ENCODE peak calls at places on chromosomes 11 and 22, in six cellular contexts. E, C, H, M, X and B are unnamed samples.
A peak's percentile ranks its signal among the peaks of the same experiment; 100 is the strongest.

GRCh38 chr11:63817758-63818498 is 4.7 kb downstream of the SPINDOC start:
- DNase-seq in X (no peak), C (no peak), M (no peak), E (no peak), H (no peak), B (no peak)

GRCh38 chr11:11635456-11635855 is 13.7 kb upstream of the GALNT18 start:
- DNase-seq in E (no peak), X (no peak), C (no peak), M (no peak), H (no peak), B (no peak)

GRCh38 chr11:1556278-1557167 is 15.5 kb downstream of the DUSP8 start:
- DNase-seq in M (no peak), H (no peak), E (no peak), X (no peak), C (no peak), B (no peak)

GRCh38 chr11:68338041-68338800 is 25.8 kb downstream of the LRP5 start:
- DNase-seq in C (no peak), X (peak; percentile 55), H (no peak), E (no peak), M (no peak), B (peak; percentile 42)

GRCh38 chr22:50519151-50519550 is 6.2 kb downstream of the SCO2 start:
- DNase-seq in H (no peak), C (no peak), E (no peak), X (no peak), M (no peak), B (no peak)

GRCh38 chr11:107858217-107859070 is at the start of gene SLC35F2:
- DNase-seq in E (peak; percentile 60), M (peak; percentile 91), C (peak; percentile 66), X (peak; percentile 42), H (peak; percentile 67), B (no peak)

GRCh38 chr11:82682003-82682751 is 51.5 kb downstream of the FAM181B start:
- DNase-seq in E (no peak), H (peak; percentile 25), M (peak; percentile 82), X (peak; percentile 49), C (no peak), B (no peak)

GRCh38 chr11:73961321-73961720 is 10.5 kb downstream of the DNAJB13 start:
- DNase-seq in E (no peak), X (no peak), H (no peak), C (no peak), M (peak; percentile 55), B (no peak)

GRCh38 chr11:106399624-106400023 is 322.2 kb downstream of the AASDHPPT start:
- DNase-seq in X (no peak), H (no peak), C (no peak), M (no peak), E (no peak), B (no peak)
- H3K27ac ChIP-seq in X (peak overlapping the region; percentile 95), H (no peak overlapping the region), C (no peak overlapping the region), M (peak overlapping the region; percentile 75), E (no peak overlapping the region), B (no peak overlapping the region)

GRCh38 chr11:117315285-117316196 is 515 bp downstream of the BACE1 start:
- DNase-seq in E (no peak), M (no peak), C (no peak), X (no peak), H (no peak), B (no peak)

GRCh38 chr11:117318738-117319137 is 2.7 kb upstream of the BACE1 start:
- DNase-seq in M (no peak), H (no peak), C (no peak), X (no peak), E (no peak), B (no peak)

GRCh38 chr11:117314840-117315239 is 1.2 kb downstream of the BACE1 start:
- DNase-seq in C (no peak), E (no peak), M (no peak), X (no peak), H (peak; percentile 51), B (no peak)

GRCh38 chr11:117313828-117314768 is 2.0 kb downstream of the BACE1 start:
- DNase-seq in M (peak; percentile 49), E (no peak), H (no peak), X (no peak), C (no peak), B (no peak)

GRCh38 chr11:117316197-117316961 is at the start of gene BACE1:
- DNase-seq in E (peak; percentile 83), H (peak; percentile 90), C (peak; percentile 88), X (peak; percentile 67), M (peak; percentile 55), B (peak; percentile 67)
- TF ChIP-seq CTCF in E (peak; percentile 24), H (peak; percentile 53), C (no peak), X (peak; percentile 72), M (peak; percentile 38), B (no peak)

DNA sequence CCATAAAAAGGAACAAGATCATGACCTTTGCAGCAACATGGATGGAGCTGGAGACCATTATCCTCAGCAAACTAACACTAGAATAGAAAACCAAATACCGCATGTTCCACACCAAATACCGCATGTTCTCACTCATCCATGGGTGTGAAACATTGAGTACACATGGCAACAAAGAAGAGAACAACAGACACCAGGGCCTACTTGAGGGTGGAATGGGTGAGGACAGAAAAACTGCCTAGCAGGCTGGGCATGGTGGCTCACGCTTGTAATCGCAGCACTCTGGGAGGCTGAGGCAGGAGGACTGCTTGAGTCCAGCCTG is 12.3 kb downstream of the EHD1 start:
- DNase-seq in C (no peak), E (no peak), M (no peak), X (no peak), H (no peak), B (no peak)
- H3K27ac ChIP-seq in C (peak overlapping the region; percentile 3), E (peak overlapping the region; percentile 94), M (peak overlapping the region; percentile 24), X (peak overlapping the region; percentile 83), H (no peak overlapping the region), B (peak overlapping the region; percentile 93)

DNA sequence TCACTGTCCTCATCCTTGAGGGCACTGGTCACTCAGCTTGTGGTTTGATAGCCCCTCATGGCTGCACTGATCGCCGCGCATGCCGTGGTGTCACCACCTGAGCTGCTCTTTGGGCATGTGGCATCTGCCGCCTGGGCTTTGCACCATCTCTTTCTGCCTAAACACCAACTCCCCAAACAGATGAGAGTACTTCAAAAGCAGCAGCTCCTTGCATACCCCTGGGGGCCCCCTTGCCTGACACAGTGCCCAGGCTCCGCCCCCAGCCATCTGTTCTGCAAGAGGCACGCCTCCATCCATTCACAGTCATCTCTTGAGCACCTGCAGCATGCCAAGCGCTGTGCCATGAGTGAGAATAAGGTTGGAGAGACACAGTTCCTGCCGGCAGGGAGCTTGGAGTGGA is 104.5 kb upstream of the B3GAT1 start:
- DNase-seq in X (no peak), M (no peak), H (no peak), C (no peak), E (no peak), B (no peak)
- TF ChIP-seq CTCF in X (no peak), M (no peak), H (no peak), C (no peak), E (no peak), B (no peak)

GRCh38 chr11:116885951-116886629 is 48.7 kb upstream of the APOA1 start:
- DNase-seq in C (no peak), X (no peak), E (no peak), H (peak; percentile 51), M (no peak), B (no peak)
- H3K27ac ChIP-seq in C (no peak overlapping the region), X (no peak overlapping the region), E (no peak overlapping the region), H (peak overlapping the region; percentile 28), M (no peak overlapping the region), B (no peak overlapping the region)

DNA sequence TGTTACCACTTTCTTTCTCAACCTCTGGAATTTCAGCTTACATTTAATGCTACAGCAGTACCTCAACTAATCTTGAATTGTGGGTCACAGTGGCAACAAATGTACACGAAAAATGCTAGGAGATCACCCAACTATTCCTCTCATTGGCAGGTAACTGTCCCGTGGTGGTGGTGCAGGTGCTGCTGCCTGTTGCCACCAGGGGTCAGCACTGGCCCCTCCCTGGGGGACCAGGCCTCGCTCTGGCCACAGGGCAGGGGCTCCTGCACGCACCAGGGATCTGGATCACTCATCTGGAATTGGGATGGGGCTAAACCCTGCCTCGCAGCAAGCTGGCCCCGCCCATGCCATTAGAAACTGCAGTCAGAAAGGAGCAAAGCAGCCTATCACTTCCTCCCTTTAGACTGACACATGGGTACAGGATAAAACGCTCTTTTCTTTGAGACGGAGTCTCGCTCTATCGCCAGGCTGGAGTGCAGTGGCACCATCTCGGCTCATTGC is 6.9 kb upstream of the POLDIP3 start:
- DNase-seq in H (peak; percentile 63), C (peak; percentile 68), X (peak; percentile 37), M (no peak), E (peak; percentile 78), B (peak; percentile 79)
- TF ChIP-seq CTCF in H (peak; percentile 81), C (peak; percentile 62), X (peak; percentile 97), M (peak; percentile 92), E (peak; percentile 83), B (peak; percentile 94)

DNA sequence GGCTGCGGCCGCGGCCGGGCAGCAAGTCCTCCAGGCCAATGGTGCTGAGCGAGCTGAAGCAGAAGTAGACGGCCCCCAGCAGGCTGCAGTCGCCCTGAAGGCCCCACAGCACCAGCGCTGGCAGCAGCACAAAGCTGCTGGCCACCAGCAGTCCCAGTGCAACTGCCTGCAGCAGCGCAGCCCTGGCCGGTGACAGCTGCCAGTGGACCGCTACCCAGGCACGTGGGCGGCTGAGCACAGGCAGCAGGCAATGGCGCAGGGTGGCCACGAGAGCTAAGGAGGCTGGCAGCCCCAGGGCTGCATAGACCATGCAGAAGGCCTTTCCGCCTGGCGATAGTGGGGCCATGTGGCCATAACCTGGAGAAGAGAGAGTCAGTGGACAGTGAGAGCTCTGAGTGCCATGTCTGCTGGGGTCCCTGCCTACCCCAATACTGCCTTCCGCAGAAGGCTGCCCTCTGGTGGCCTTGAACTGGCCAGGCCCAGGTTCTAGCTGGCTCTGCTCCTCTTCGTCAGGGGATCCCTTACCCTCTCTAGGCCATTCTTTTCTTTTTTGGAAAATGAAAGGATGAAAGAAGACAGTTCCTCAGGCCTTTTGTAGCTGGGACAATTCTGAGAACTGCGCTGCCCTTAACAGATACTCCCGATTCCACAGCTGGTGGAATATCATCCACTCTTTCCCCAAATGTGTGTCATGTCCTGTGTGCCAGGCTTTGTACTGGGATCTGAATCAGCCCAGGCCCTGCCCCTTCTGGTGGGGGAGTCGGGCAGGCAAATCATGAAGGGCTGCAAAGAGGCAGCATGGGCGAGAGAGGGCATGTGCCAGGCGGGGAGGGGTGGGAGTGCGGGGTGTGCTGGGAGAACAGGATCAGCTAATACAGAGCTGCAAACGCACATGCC is 1.8 kb downstream of the KCNK7 start:
- DNase-seq in H (no peak), C (no peak), X (no peak), M (no peak), E (peak; percentile 50), B (peak; percentile 53)
- H3K27ac ChIP-seq in H (no peak overlapping the region), C (no peak overlapping the region), X (no peak overlapping the region), M (no peak overlapping the region), E (no peak overlapping the region), B (peak overlapping the region; percentile 98)

DNA sequence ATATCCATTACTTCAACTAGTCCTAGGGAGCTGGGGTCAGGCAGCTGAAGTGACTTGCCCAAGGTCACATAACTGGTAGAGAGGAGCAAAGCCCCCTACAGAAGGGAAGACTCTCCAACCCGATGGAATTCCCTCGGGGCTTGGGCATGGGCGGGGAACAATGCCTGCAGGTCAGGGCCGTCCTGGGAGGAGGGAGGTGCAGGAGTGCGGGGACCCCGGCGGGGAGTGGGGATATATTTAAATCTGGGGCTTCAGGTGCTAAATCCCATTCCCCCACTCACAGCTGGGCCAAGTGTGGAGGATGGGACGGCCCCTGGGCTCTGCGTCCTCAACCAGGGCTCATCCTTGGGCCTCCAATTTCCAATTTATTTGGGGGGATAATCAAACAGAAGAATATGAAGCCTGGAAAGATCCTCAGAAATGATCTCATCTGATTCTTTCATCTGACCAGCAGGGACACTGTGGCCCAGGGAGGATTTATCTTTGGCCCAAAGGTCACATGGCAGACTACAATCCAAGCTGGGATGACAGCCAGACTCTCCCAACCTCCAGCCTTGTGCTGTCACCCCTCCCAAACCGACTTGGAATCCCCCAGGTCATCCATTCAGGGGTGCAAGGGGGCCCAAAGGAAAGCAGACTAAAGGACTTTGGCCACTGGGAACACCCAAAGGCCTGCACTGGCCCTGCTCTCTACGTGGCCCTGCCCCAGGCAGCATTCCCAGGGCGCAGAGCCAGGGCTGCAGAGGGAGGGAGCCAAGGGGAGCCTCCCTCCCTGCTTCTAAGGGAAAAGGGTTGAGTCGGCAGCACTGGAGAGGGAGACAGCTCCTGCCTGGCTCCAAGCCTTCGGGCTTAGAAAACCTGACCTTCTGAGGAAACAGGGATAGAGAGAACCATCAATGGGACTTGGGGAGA is 8.7 kb upstream of the C1QTNF6 start:
- DNase-seq in C (peak; percentile 84), H (peak; percentile 86), E (peak; percentile 92), M (peak; percentile 90), X (no peak), B (peak; percentile 68)
- TF ChIP-seq CTCF in C (no peak), H (peak; percentile 34), E (no peak), M (peak; percentile 41), X (peak; percentile 5), B (peak; percentile 48)